ENCODE peak calls at places on chromosomes 3 and 15, in eight cellular contexts. W, Z, D, S, F, O, R and G are unnamed samples.

GRCh38 chr3:10515884-10516495 is 10.6 kb upstream of the ATP2B2 start:
- DNase-seq in Z (no peak), O (no peak), R (no peak), F (peak), S (no peak), D (peak), W (no peak), G (no peak)

GRCh38 chr15:91515188-91515754 is 338.2 kb upstream of the SLCO3A1 start:
- DNase-seq in R (peak), D (peak), F (no peak), S (no peak), W (peak), O (peak), Z (no peak), G (no peak)

GRCh38 chr3:194043516-194043915 is 92.4 kb upstream of the HES1 start:
- DNase-seq in Z (no peak), D (no peak), O (no peak), W (peak), S (no peak), R (peak), F (no peak), G (no peak)

GRCh38 chr15:95247068-95247984 is 1016.0 kb downstream of the MCTP2 start:
- DNase-seq in W (peak), Z (no peak), S (no peak), F (no peak), R (peak), D (no peak), O (peak), G (no peak)

GRCh38 chr3:75192065-75192658 is 472.0 kb upstream of the FRG2C start:
- DNase-seq in W (no peak), Z (peak), D (no peak), R (peak), O (peak), F (no peak), S (peak), G (no peak)

GRCh38 chr3:155411500-155412223 is 118.2 kb upstream of the STRIT1 start:
- DNase-seq in D (no peak), Z (no peak), R (no peak), S (no peak), O (peak), F (no peak), W (no peak), G (no peak)

GRCh38 chr15:82566690-82567089 is 26.4 kb upstream of the RPS17 start:
- DNase-seq in W (peak), D (no peak), Z (no peak), R (peak), S (no peak), F (no peak), O (no peak), G (no peak)

GRCh38 chr3:46546896-46547440 is 19.1 kb downstream of the LRRC2 start:
- DNase-seq in S (no peak), O (no peak), R (no peak), F (no peak), D (peak), W (no peak), Z (no peak), G (no peak)

GRCh38 chr3:104673981-104674380 is 692.7 kb upstream of the ALCAM start:
- DNase-seq in Z (no peak), S (no peak), O (no peak), R (peak), W (peak), F (no peak), D (no peak), G (no peak)

DNA sequence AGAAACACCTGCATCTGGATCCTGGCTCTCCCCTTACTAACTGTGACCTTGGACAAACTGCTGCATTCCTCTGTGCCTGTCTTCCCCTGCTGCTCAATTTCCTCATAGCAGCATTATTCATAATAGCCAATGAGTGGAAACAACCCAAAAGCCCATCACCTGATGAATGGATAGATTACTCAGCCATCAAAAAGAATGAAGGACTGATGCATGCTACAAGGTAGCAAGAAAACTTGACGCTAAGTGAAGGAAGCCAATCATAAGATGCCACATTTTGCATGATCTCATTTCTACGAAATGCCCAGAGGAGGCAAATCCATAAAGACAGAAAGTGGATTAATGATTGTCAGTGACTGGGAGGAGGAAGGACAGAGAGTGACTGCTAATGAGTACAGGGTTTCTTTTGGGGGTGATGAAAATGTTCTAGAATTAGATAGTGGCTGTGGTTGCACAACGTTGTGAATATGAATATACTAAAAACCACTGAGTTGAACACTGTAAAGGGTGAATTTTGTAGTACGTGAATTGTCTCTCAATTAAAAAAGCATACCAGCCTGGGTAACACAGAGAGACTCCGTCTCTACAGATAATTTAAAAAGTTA is 11.2 kb downstream of the IGDCC4 start:
- DNase-seq in D (no peak), O (no peak), S (no peak), W (peak), R (no peak), F (no peak), Z (no peak), G (no peak)
- TF ChIP-seq CTCF in D (no peak), O (no peak), S (no peak), W (no peak), R (no peak), F (no peak), Z (no peak), G (no peak)

GRCh38 chr15:29637555-29637954 is 184.7 kb downstream of the TJP1 start:
- DNase-seq in W (no peak), S (no peak), O (no peak), D (no peak), R (no peak), Z (no peak), F (no peak), G (no peak)
- H3K4me3 ChIP-seq in W (no peak), S (no peak), O (no peak), D (no peak), R (no peak), Z (no peak), F (no peak), G (no peak)

GRCh38 chr15:65033659-65034269 is 4.3 kb upstream of the MTFMT start:
- DNase-seq in W (peak), F (no peak), D (peak), O (peak), S (no peak), Z (peak), R (peak), G (no peak)
- TF ChIP-seq CTCF in W (peak), F (no peak), D (no peak), O (peak), S (no peak), Z (peak), R (peak), G (peak)

DNA sequence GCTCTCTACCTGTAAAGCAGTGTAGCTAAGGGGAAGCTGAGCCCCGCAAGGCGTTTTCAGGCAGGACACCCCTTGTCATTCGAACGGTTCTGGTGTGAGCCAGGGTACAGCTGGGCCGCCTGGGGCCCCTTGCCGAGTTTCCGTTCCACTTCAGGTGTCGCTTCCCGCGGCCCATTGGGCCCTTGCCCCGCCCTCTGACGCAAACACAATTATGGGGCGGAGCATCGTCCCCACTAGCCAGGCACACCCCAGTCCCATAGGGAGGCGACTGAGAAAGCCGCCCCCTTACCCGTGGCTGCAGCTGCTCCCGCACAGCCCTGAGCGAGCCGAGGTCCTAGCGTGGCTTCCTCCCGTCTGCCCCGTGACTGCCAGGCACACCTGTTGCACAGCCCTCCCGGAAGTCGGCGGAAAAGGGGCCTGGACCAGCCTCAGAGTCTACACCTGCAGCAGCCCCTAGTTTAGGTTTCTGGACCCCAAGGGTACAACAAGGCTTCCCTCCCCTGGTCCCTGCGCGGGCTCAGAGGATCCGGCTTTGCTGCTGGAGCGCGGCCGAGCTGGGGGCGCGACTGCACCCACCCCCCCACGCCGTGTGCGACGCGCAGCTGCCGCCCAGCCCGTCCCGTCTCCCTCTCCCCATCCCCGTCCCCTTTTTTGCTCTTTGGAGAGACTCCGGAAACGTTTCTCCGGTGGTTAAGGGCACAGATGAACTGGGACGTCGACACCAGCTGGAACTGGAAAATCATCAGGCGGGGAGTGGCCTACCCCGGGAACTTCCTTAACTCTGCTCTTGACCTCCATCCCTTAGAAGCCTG is at the start of gene PLSCR2:
- DNase-seq in R (no peak), S (peak), O (peak), Z (peak), D (peak), W (no peak), F (peak), G (peak)
- H3K4me3 ChIP-seq in R (peak), S (no peak), O (peak), Z (peak), D (peak), W (peak), F (peak), G (peak)

DNA sequence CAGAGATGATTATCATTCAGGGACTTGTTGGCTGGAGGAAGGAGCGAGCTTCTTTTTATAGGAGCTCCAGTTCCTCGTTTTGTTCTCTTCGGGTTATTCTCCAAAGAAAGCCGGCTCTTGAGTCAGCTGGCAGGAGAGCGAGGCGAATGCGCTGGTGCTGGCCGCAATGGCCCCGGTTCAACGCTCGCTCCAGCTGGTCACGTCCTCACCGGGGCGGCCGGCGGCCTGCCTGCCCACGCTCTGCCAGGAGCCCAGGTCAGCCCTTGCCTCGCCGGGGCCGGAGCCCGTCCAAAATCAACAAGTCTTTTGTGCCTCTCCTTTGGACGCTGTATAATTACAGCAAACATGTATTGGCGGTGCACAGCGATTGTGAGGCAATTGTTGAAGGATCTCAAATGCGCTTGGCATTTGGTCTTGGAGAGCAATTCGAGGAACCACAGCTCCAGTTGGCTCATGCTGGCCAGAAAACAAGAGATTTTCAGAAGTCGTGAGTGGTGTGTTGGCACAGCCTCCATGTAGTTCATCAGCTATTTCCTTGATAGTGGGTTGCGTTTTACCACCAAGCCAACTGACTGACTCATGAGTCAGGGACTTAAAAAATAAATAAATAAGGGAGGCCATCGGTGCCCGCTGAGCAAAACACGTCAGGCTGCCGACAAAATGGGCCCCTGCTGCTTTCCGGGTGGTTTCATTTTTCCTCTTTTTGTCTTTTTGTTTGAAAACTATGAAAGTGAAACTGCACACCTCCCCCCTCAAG is 288.5 kb downstream of the UACA start:
- DNase-seq in O (peak), R (peak), D (peak), S (no peak), Z (no peak), F (no peak), W (peak), G (peak)
- TF ChIP-seq CTCF in O (no peak), R (no peak), D (no peak), S (no peak), Z (no peak), F (no peak), W (no peak), G (no peak)

GRCh38 chr15:88487176-88487795 is 19.8 kb downstream of the MRPS11 start:
- DNase-seq in D (no peak), O (no peak), S (no peak), R (no peak), Z (no peak), F (no peak), W (peak), G (no peak)
- H3K4me3 ChIP-seq in D (no peak), O (no peak), S (no peak), R (no peak), Z (no peak), F (no peak), W (no peak), G (no peak)

GRCh38 chr15:44593042-44593736 is 56.2 kb downstream of the EIF3J start:
- DNase-seq in R (peak), W (no peak), D (no peak), O (peak), S (no peak), F (no peak), Z (no peak), G (no peak)
- TF ChIP-seq CTCF in R (peak), W (peak), D (no peak), O (peak), S (no peak), F (peak), Z (peak), G (peak)